ENCODE peak calls at places on chromosomes 2 and 18, in six cellular contexts. V is HepG2, D is GM12878, N is K562, S is A549, A is upper lobe of left lung. P is an unnamed sample.

GRCh38 chr18:26516964-26517363 is 31.4 kb downstream of the KCTD1 start:
- ATAC-seq in A (no peak), N (no peak), V (no peak), D (no peak), S (peak; percentile 43), P (no peak)

GRCh38 chr2:233241803-233242202 is 9.7 kb upstream of the ATG16L1 start:
- ATAC-seq in S (peak; percentile 37), A (no peak), D (no peak), N (peak; percentile 74), V (peak; percentile 32), P (no peak)

GRCh38 chr2:96159084-96159830 is 14.0 kb upstream of the DUSP2 start:
- ATAC-seq in V (peak; percentile 5), S (no peak), D (no peak), A (no peak), N (no peak), P (no peak)

GRCh38 chr2:228653884-228654283 is 472.4 kb upstream of the SPHKAP start:
- ATAC-seq in A (no peak), N (no peak), V (no peak), D (no peak), S (no peak), P (no peak)

GRCh38 chr2:25145803-25146202 is 22.6 kb downstream of the POMC start:
- ATAC-seq in A (no peak), S (no peak), V (no peak), N (no peak), D (no peak), P (no peak)

GRCh38 chr2:154689158-154689557 is 9.3 kb upstream of the KCNJ3 start:
- ATAC-seq in A (no peak), D (no peak), N (no peak), S (no peak), V (no peak), P (no peak)

GRCh38 chr2:98908909-98909308 is 27.1 kb downstream of the CRACDL start:
- ATAC-seq in V (no peak), N (no peak), A (no peak), D (peak; percentile 40), S (no peak), P (no peak)

GRCh38 chr18:73040247-73040646 is 172.5 kb upstream of the NETO1 start:
- ATAC-seq in D (no peak), A (no peak), N (no peak), V (peak; percentile 87), S (peak; percentile 58), P (no peak)

GRCh38 chr2:12498703-12499102 is 218.0 kb upstream of the TRIB2 start:
- ATAC-seq in N (peak; percentile 63), S (no peak), V (no peak), A (no peak), D (no peak), P (no peak)

GRCh38 chr2:215320102-215320501 is 8.2 kb downstream of the ATIC start:
- ATAC-seq in S (no peak), N (no peak), D (no peak), A (no peak), V (no peak), P (no peak)

GRCh38 chr2:201972621-201973255 is 60.9 kb upstream of the FZD7 start:
- ATAC-seq in V (no peak), D (no peak), N (no peak), A (no peak), S (no peak), P (no peak)
- TF ChIP-seq EP300 in V (no peak), D (no peak), N (no peak), A (no peak), S (no peak), P (no peak)

GRCh38 chr2:60553496-60553991 is at the start of gene BCL11A:
- ATAC-seq in N (no peak), V (no peak), A (no peak), S (peak; percentile 57), D (no peak), P (peak; percentile 31)
- H3K27ac ChIP-seq in N (no peak within 1 kb of the TSS), V (no peak within 1 kb of the TSS), A (peak within 1 kb of the TSS; percentile 27), S (no peak within 1 kb of the TSS), D (peak within 1 kb of the TSS; percentile 89), P (peak within 1 kb of the TSS; percentile 69)

GRCh38 chr2:165891943-165892342 is 61.6 kb downstream of the TTC21B start:
- ATAC-seq in S (no peak), D (no peak), V (no peak), N (no peak), A (no peak), P (no peak)

GRCh38 chr2:165889158-165889557 is 64.4 kb downstream of the TTC21B start:
- ATAC-seq in D (no peak), A (no peak), S (no peak), N (peak; percentile 72), V (no peak), P (no peak)

GRCh38 chr2:165889761-165890242 is 63.8 kb downstream of the TTC21B start:
- ATAC-seq in S (no peak), N (no peak), D (no peak), A (no peak), V (no peak), P (no peak)

GRCh38 chr2:165891345-165891744 is 62.2 kb downstream of the TTC21B start:
- ATAC-seq in A (no peak), S (no peak), V (no peak), D (no peak), N (no peak), P (no peak)

GRCh38 chr2:165886487-165887146 is 67.0 kb downstream of the TTC21B start:
- ATAC-seq in V (no peak), D (no peak), S (no peak), A (no peak), N (peak; percentile 69), P (no peak)
- TF ChIP-seq EP300 in V (no peak), D (no peak), S (no peak), A (no peak), N (no peak), P (no peak)

GRCh38 chr2:218732761-218733158 is 22.1 kb downstream of the TTLL4 start:
- ATAC-seq in N (no peak), V (no peak), S (no peak), D (no peak), A (no peak), P (no peak)
- H3K27ac ChIP-seq in N (no peak overlapping the region), V (peak overlapping the region; percentile 76), S (no peak overlapping the region), D (peak overlapping the region; percentile 72), A (peak overlapping the region; percentile 64), P (peak overlapping the region; percentile 56)

GRCh38 chr2:122927710-122928249 is 1097.3 kb upstream of the CNTNAP5 start:
- ATAC-seq in V (no peak), D (no peak), A (no peak), N (no peak), S (no peak), P (no peak)

GRCh38 chr2:122929347-122929746 is 1095.7 kb upstream of the CNTNAP5 start:
- ATAC-seq in A (no peak), D (no peak), N (no peak), V (no peak), S (no peak), P (no peak)

GRCh38 chr2:122927217-122927616 is 1097.9 kb upstream of the CNTNAP5 start:
- ATAC-seq in S (no peak), N (no peak), A (no peak), D (no peak), V (no peak), P (no peak)
- TF ChIP-seq EP300 in S (no peak), N (no peak), A (no peak), D (no peak), V (no peak), P (no peak)

DNA sequence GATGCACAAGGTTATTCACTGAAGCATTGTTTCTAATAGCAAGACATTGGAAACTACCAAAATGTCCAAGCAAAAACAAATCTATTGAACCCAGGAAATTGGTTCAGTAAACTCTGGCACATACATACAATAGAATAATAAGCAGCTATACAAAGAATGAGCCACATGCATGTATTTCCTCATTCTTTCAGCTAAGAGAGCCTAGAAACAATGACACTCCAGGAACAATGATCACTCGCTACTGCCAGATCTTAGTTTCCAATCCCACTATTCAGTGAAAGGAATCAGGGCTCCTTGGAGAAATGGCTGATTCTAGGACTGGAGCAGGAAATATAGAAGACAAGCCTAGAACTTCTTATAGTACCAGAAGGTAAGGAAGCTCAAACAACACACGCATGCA is 221.9 kb upstream of the AGAP1 start:
- ATAC-seq in N (no peak), A (no peak), D (no peak), V (no peak), S (no peak), P (no peak)
- H3K27ac ChIP-seq in N (no peak overlapping the region), A (no peak overlapping the region), D (no peak overlapping the region), V (no peak overlapping the region), S (no peak overlapping the region), P (no peak overlapping the region)

GRCh38 chr2:106931742-106932335 is 45.9 kb upstream of the ST6GAL2 start:
- ATAC-seq in V (no peak), N (no peak), A (no peak), S (no peak), D (no peak), P (no peak)
- TF ChIP-seq EP300 in V (no peak), N (no peak), A (no peak), S (no peak), D (no peak), P (no peak)

GRCh38 chr2:118145806-118146205 is 57.5 kb downstream of the INSIG2 start:
- ATAC-seq in V (peak; percentile 84), D (no peak), A (no peak), N (no peak), S (no peak), P (no peak)
- H3K27ac ChIP-seq in V (peak overlapping the region; percentile 24), D (no peak overlapping the region), A (no peak overlapping the region), N (no peak overlapping the region), S (no peak overlapping the region), P (no peak overlapping the region)